ENCODE peak calls at places on chromosomes 16 and 17, in seven cellular contexts. T, S, X, A, E, M and K are unnamed samples.

GRCh38 chr17:47700471-47701449 is 6.8 kb downstream of the TBKBP1 start:
- DNase-seq in T (no peak), M (no peak), X (no peak), E (no peak), A (no peak), S (no peak), K (no peak)

GRCh38 chr17:45234641-45235040 is 13.0 kb downstream of the FMNL1 start:
- DNase-seq in A (no peak), X (no peak), T (peak), S (no peak), E (no peak), M (peak), K (no peak)

GRCh38 chr16:58501242-58502131 is 1.5 kb downstream of the NDRG4 start:
- DNase-seq in A (no peak), T (peak), S (no peak), X (peak), E (peak), M (peak), K (no peak)

GRCh38 chr17:17540278-17540906 is 44.2 kb upstream of the RASD1 start:
- DNase-seq in E (no peak), T (peak), M (no peak), A (no peak), S (peak), X (no peak), K (no peak)

GRCh38 chr17:61568219-61569072 is 22.6 kb downstream of the NACA2 start:
- DNase-seq in E (no peak), T (no peak), X (no peak), A (no peak), S (no peak), M (no peak), K (no peak)

GRCh38 chr16:10947211-10947787 is 2.9 kb downstream of the CLEC16A start:
- DNase-seq in M (no peak), S (no peak), E (no peak), X (no peak), T (no peak), A (no peak), K (no peak)

GRCh38 chr16:10576390-10577304 is 3.8 kb downstream of the EMP2 start:
- DNase-seq in E (peak), T (peak), A (no peak), S (no peak), M (no peak), X (no peak), K (peak)

GRCh38 chr16:46736695-46737094 is 11.4 kb downstream of the MYLK3 start:
- DNase-seq in X (no peak), A (no peak), T (no peak), E (peak), M (no peak), S (no peak), K (no peak)

GRCh38 chr16:57304169-57305061 is 19.9 kb upstream of the PLLP start:
- DNase-seq in E (peak), A (no peak), X (no peak), S (no peak), T (peak), M (no peak), K (peak)

GRCh38 chr17:17236295-17237025 is 508 bp downstream of the FLCN start:
- DNase-seq in A (no peak), T (peak), M (no peak), X (no peak), E (peak), S (no peak), K (peak)

GRCh38 chr16:58019866-58020538 is 5.6 kb upstream of the MMP15 start:
- DNase-seq in A (no peak), S (no peak), M (peak), E (no peak), X (no peak), T (peak), K (no peak)

GRCh38 chr16:21950782-21951521 is 2.2 kb upstream of the UQCRC2 start:
- DNase-seq in A (no peak), X (peak), T (no peak), S (no peak), M (peak), E (peak), K (peak)

GRCh38 chr17:10292057-10292931 is 80.5 kb downstream of the MYH13 start:
- DNase-seq in E (peak), T (peak), X (no peak), A (no peak), S (peak), M (no peak), K (no peak)

GRCh38 chr17:68662037-68662432 is 60.9 kb upstream of the FAM20A start:
- DNase-seq in S (no peak), T (no peak), X (no peak), E (no peak), M (no peak), A (no peak), K (no peak)

GRCh38 chr17:69175262-69175811 is 33.6 kb upstream of the ABCA6 start:
- DNase-seq in E (no peak), X (no peak), A (no peak), S (no peak), T (no peak), M (no peak), K (no peak)

GRCh38 chr16:75622762-75623605 is at the start of gene ADAT1:
- DNase-seq in E (peak), X (peak), T (peak), S (peak), A (peak), M (peak), K (peak)

GRCh38 chr17:29212681-29213121 is 32.5 kb upstream of the MYO18A start:
- DNase-seq in M (no peak), X (no peak), S (no peak), E (peak), T (no peak), A (no peak), K (no peak)

GRCh38 chr17:8739104-8739503 is 5.5 kb downstream of the CCDC42 start:
- DNase-seq in S (no peak), M (no peak), A (no peak), E (no peak), X (no peak), T (no peak), K (no peak)

GRCh38 chr16:23676924-23677480 is 1.7 kb upstream of the PLK1 start:
- DNase-seq in A (no peak), E (peak), S (no peak), M (no peak), T (no peak), X (no peak), K (no peak)

GRCh38 chr16:25563700-25564099 is 128.1 kb upstream of the HS3ST4 start:
- DNase-seq in S (no peak), X (no peak), E (no peak), M (no peak), T (no peak), A (no peak), K (no peak)

GRCh38 chr17:32609085-32609484 is 122.3 kb downstream of the CDK5R1 start:
- DNase-seq in S (peak), X (peak), M (peak), A (no peak), T (peak), E (peak), K (no peak)

GRCh38 chr17:29640413-29640812 is 17.7 kb upstream of the CORO6 start:
- DNase-seq in S (no peak), E (peak), A (no peak), T (no peak), X (no peak), M (no peak), K (peak)

GRCh38 chr16:81709369-81709900 is 69.7 kb upstream of the PLCG2 start:
- DNase-seq in S (no peak), E (no peak), A (no peak), X (no peak), T (no peak), M (no peak), K (no peak)

GRCh38 chr16:19746561-19746960 is 28.5 kb downstream of the IQCK start:
- DNase-seq in T (no peak), X (no peak), S (no peak), M (no peak), A (no peak), E (no peak), K (no peak)

GRCh38 chr16:19749571-19750080 is 31.6 kb downstream of the IQCK start:
- DNase-seq in E (no peak), T (no peak), S (no peak), M (no peak), A (no peak), X (no peak), K (no peak)

GRCh38 chr16:19745286-19746018 is 27.4 kb downstream of the IQCK start:
- DNase-seq in E (peak), X (no peak), A (no peak), S (no peak), T (no peak), M (no peak), K (no peak)

GRCh38 chr16:19751478-19751877 is 33.4 kb downstream of the IQCK start:
- DNase-seq in E (no peak), M (no peak), T (no peak), S (no peak), A (no peak), X (no peak), K (no peak)

GRCh38 chr16:19748389-19749110 is 30.5 kb downstream of the IQCK start:
- DNase-seq in A (no peak), S (no peak), X (no peak), T (no peak), M (no peak), E (peak), K (no peak)
- H3K27ac ChIP-seq in A (no peak), S (no peak), X (no peak), T (no peak), M (no peak), E (no peak), K (no peak)

GRCh38 chr16:15715221-15715620 is 65.2 kb downstream of the NDE1 start:
- DNase-seq in S (no peak), X (no peak), T (no peak), A (no peak), M (no peak), E (no peak), K (no peak)

GRCh38 chr16:15716694-15717447 is 66.8 kb downstream of the NDE1 start:
- DNase-seq in E (no peak), A (no peak), T (no peak), M (no peak), X (no peak), S (no peak), K (no peak)

GRCh38 chr16:15708997-15709396 is 59.0 kb downstream of the NDE1 start:
- DNase-seq in T (no peak), M (no peak), S (no peak), A (no peak), E (no peak), X (no peak), K (no peak)

DNA sequence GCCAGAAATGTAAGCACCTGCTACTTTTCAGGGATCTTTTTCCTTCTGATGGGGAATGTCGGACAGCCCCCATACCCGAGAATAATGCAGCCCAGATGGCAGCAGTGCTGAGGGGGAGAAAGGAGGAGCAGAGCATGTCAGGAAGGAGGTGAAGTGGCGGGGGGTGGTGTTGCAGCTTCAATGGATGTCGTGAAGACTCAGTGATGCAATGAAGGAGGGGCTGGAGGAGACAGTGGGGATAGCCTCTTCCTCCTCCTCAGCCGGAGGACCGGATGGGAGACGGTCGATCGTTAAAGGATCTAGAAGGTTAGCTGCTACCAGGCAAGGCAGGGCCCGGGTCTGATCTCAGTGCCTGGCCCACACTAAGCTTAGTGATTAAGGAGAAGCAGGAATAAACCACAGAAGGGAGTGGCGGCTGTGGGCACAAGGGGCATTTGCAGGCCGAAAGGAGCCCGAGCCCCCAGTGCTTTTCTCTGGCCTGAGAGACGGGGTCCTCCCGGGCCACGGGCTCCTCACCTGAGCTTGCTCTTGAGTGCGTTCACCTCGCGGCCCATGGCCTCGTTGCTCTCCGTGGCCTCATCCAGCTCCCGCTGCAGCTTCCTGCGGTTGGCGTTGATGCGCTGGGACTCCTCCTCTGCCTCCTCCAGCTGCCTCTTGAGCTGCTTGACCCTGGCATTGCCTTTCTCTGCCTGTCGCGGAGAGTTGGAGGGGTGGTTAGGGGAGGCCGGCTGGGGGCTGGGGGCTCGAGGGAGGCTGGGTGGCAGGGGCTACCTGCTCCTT is 64.5 kb downstream of the NDE1 start:
- DNase-seq in A (no peak), T (no peak), S (no peak), E (no peak), M (no peak), X (no peak), K (no peak)
- H3K4me3 ChIP-seq in A (no peak), T (no peak), S (no peak), E (no peak), M (no peak), X (no peak), K (no peak)

DNA sequence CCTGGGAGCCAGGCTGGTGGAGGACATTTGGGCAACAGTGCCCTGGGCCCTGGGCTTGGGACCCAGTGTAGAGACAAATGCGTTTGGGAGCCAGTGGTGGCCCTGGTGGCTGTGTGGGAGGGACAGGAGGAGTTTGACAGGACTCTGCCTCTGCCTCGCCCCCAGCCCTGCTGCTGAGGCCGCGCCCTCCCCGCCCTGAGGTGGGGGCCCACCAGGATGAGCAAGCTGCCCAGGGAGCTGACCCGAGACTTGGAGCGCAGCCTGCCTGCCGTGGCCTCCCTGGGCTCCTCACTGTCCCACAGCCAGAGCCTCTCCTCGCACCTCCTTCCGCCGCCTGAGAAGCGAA is 11.9 kb upstream of the TCAP start:
- DNase-seq in M (no peak), S (no peak), T (no peak), A (no peak), X (no peak), E (no peak), K (no peak)
- H3K27ac ChIP-seq in M (no peak), S (no peak), T (no peak), A (peak), X (no peak), E (no peak), K (no peak)

GRCh38 chr17:13598353-13599167 is 3.2 kb downstream of the HS3ST3A1 start:
- DNase-seq in M (no peak), E (no peak), S (no peak), T (no peak), X (no peak), A (no peak), K (no peak)

GRCh38 chr17:13599168-13599577 is 2.6 kb downstream of the HS3ST3A1 start:
- DNase-seq in T (no peak), X (no peak), S (no peak), A (no peak), E (no peak), M (no peak), K (no peak)

GRCh38 chr17:13599808-13600398 is 1.8 kb downstream of the HS3ST3A1 start:
- DNase-seq in E (peak), S (no peak), A (no peak), X (no peak), M (no peak), T (no peak), K (no peak)

GRCh38 chr17:13596241-13596941 is 5.3 kb downstream of the HS3ST3A1 start:
- DNase-seq in T (no peak), X (no peak), A (no peak), S (no peak), M (no peak), E (no peak), K (no peak)

GRCh38 chr17:13597723-13598347 is 3.9 kb downstream of the HS3ST3A1 start:
- DNase-seq in S (no peak), X (peak), E (peak), A (no peak), M (peak), T (no peak), K (no peak)
- H3K4me3 ChIP-seq in S (no peak), X (no peak), E (peak), A (no peak), M (no peak), T (no peak), K (peak)

DNA sequence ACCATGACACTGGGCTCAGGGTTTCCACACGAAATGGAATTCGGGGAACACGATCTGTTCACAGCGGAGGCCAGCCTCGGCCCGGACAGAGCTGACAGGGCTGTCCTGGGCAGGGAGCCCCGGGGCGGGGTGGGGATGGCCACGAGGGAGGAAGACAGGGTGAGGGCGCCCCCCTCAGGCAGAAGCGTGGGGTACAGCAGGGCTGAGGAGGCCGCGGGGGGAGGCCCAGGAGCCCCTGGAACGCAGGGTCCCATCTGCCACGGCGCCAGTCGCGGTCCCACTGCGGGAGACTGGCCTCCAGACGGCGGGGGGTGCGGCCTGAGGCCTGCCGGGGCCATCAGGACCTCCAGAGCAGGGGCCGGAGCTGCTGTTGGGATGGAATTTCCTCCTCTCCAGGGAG is 75.9 kb downstream of the LMF1 start:
- DNase-seq in T (peak), A (no peak), S (no peak), E (no peak), M (no peak), X (no peak), K (no peak)
- H3K27ac ChIP-seq in T (no peak), A (no peak), S (no peak), E (no peak), M (no peak), X (no peak), K (no peak)

GRCh38 chr16:30655815-30656347 is 2.4 kb upstream of the FBRS start:
- DNase-seq in X (no peak), T (peak), A (no peak), M (no peak), S (no peak), E (no peak), K (no peak)

GRCh38 chr16:30658731-30659506 is 688 bp downstream of the FBRS start:
- DNase-seq in A (peak), S (peak), M (peak), X (no peak), E (peak), T (peak), K (peak)

GRCh38 chr16:30657866-30658730 is at the start of gene FBRS:
- DNase-seq in M (peak), E (peak), T (peak), S (peak), A (peak), X (peak), K (peak)

GRCh38 chr16:30656388-30656787 is 1.8 kb upstream of the FBRS start:
- DNase-seq in X (no peak), E (no peak), S (no peak), M (no peak), T (no peak), A (no peak), K (no peak)

GRCh38 chr16:30656974-30657865 is 1.0 kb upstream of the FBRS start:
- DNase-seq in X (no peak), E (peak), T (no peak), M (no peak), S (no peak), A (no peak), K (no peak)
- H3K4me3 ChIP-seq in X (peak), E (peak), T (peak), M (peak), S (peak), A (peak), K (peak)

DNA sequence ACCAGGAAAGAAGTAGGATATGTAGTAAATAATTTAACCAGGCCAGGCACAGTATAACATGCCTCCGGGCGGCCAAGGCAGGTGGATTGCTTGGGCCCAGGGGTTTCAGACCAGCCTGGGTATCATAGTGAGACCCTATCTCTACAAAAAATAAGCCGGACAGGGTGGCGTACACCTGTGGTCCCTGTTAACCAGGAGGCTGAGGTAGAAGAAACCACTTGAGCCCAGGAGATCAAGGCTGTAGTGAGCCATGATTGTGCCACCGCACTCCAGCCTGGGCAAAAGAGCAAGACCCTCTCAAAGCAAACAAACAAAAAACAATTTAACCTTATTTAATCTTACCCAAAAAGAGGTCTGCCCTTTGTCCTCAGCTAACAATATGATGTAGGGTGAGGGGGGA is 3.5 kb downstream of the ZDHHC7 start:
- DNase-seq in A (no peak), S (no peak), M (no peak), E (no peak), X (no peak), T (no peak), K (no peak)
- H3K27ac ChIP-seq in A (no peak), S (no peak), M (no peak), E (no peak), X (no peak), T (no peak), K (no peak)

GRCh38 chr16:29863669-29863984 is 601 bp upstream of the CDIPT start:
- DNase-seq in A (no peak), E (no peak), S (no peak), T (no peak), M (no peak), X (no peak), K (no peak)
- H3K4me3 ChIP-seq in A (peak), E (peak), S (peak), T (peak), M (no peak), X (peak), K (peak)